ENCODE peak calls at places on chromosomes 3 and 15, in ten cellular contexts. J is HFFc6; C is endothelial cell of umbilical vein; F is upper lobe of right lung; D is stimulated activated CD8-positive, alpha-beta memory T cell treated with anti-CD3 and anti-CD28 coated beads, Interleukin-2, amount 100 ng/mL, for 48 hours; Z is activated naive CD4-positive, alpha-beta T cell; Y is A549; U is GM12864; V is A673; W is T-cell. I is an unnamed sample.
A peak's percentile ranks its signal among the peaks of the same experiment; 100 is the strongest.

GRCh38 chr3:123013876-123014275 is 13.7 kb downstream of the SEMA5B start:
- DNase-seq in J (no peak), C (no peak), F (no peak), D (no peak), Z (no peak), Y (no peak), U (no peak), V (no peak), W (no peak), I (no peak)

GRCh38 chr15:77998592-77998991 is 78.9 kb downstream of the TBC1D2B start:
- DNase-seq in J (no peak), C (no peak), F (no peak), D (no peak), Z (no peak), Y (no peak), U (no peak), V (no peak), W (no peak), I (no peak)

GRCh38 chr15:70722266-70723123 is 40.9 kb downstream of the UACA start:
- DNase-seq in J (peak; percentile 56), C (peak; percentile 62), F (no peak), D (no peak), Z (no peak), Y (peak; percentile 78), U (peak; percentile 10), V (peak; percentile 62), W (no peak), I (peak; percentile 46)

GRCh38 chr3:57224856-57225255 is 2.7 kb upstream of the APPL1 start:
- DNase-seq in J (no peak), C (no peak), F (no peak), D (no peak), Z (no peak), Y (no peak), U (no peak), V (no peak), W (no peak), I (no peak)

GRCh38 chr15:35705030-35705884 is 159.3 kb upstream of the DPH6 start:
- DNase-seq in J (no peak), C (peak; percentile 79), F (no peak), D (no peak), Z (no peak), Y (no peak), U (no peak), V (no peak), W (no peak), I (no peak)

GRCh38 chr15:45790325-45790943 is 155.6 kb downstream of the SQOR start:
- DNase-seq in J (no peak), C (peak; percentile 25), F (no peak), D (no peak), Z (no peak), Y (peak; percentile 10), U (no peak), V (peak; percentile 49), W (no peak), I (peak; percentile 72)

GRCh38 chr15:88932271-88932874 is 19.2 kb upstream of the MFGE8 start:
- DNase-seq in J (no peak), C (no peak), F (no peak), D (no peak), Z (no peak), Y (no peak), U (no peak), V (no peak), W (no peak), I (no peak)

GRCh38 chr3:11560746-11561145 is 83.0 kb downstream of the VGLL4 start:
- DNase-seq in J (no peak), C (no peak), F (no peak), D (no peak), Z (no peak), Y (no peak), U (no peak), V (no peak), W (no peak), I (no peak)

GRCh38 chr15:31464216-31465082 is 137.8 kb downstream of the KLF13 start:
- DNase-seq in J (no peak), C (no peak), F (peak; percentile 46), D (no peak), Z (no peak), Y (no peak), U (no peak), V (no peak), W (no peak), I (peak; percentile 63)

GRCh38 chr3:49454457-49454856 is 15.6 kb upstream of the DAG1 start:
- DNase-seq in J (no peak), C (no peak), F (no peak), D (no peak), Z (no peak), Y (peak; percentile 50), U (no peak), V (no peak), W (no peak), I (no peak)

GRCh38 chr15:31403606-31404005 is 77.0 kb downstream of the KLF13 start:
- DNase-seq in J (no peak), C (no peak), F (no peak), D (no peak), Z (no peak), Y (no peak), U (no peak), V (no peak), W (no peak), I (no peak)

GRCh38 chr15:37907136-37907535 is 27.3 kb upstream of the TMCO5A start:
- DNase-seq in J (no peak), C (no peak), F (no peak), D (no peak), Z (no peak), Y (peak; percentile 2), U (no peak), V (peak; percentile 13), W (no peak), I (no peak)

GRCh38 chr3:15315003-15315402 is 17.4 kb downstream of the SH3BP5 start:
- DNase-seq in J (peak; percentile 20), C (no peak), F (no peak), D (no peak), Z (no peak), Y (no peak), U (no peak), V (no peak), W (no peak), I (no peak)

GRCh38 chr15:27070816-27071215 is 99.8 kb downstream of the GABRG3 start:
- DNase-seq in J (no peak), C (no peak), F (no peak), D (no peak), Z (no peak), Y (no peak), U (no peak), V (no peak), W (no peak), I (peak; percentile 5)

GRCh38 chr15:75197062-75197630 is 4.5 kb upstream of the C15orf39 start:
- DNase-seq in J (no peak), C (no peak), F (no peak), D (no peak), Z (no peak), Y (no peak), U (no peak), V (no peak), W (no peak), I (no peak)

GRCh38 chr3:115227461-115227860 is 80.4 kb upstream of the ZBTB20 start:
- DNase-seq in J (peak; percentile 71), C (no peak), F (no peak), D (no peak), Z (no peak), Y (no peak), U (no peak), V (no peak), W (no peak), I (no peak)